ENCODE peak calls at places on chromosomes 6 and 20, in eight cellular contexts. K is foreskin fibroblast, B is fibroblast of pulmonary artery, Q is lower lobe of right lung, L is hepatocyte, S is breast epithelium, R is IMR-90, G is K562. H is an unnamed sample.
A peak's percentile ranks its signal among the peaks of the same experiment; 100 is the strongest.

GRCh38 chr6:104559435-104560202 is 300.1 kb downstream of the HACE1 start:
- DNase-seq in K (no peak), B (no peak), Q (no peak), L (no peak), S (no peak), R (no peak), G (no peak), H (no peak)

GRCh38 chr6:36724514-36725385 is 27.1 kb downstream of the RAB44 start:
- DNase-seq in K (peak; percentile 81), B (peak; percentile 78), Q (peak; percentile 77), L (peak; percentile 80), S (peak; percentile 50), R (peak; percentile 65), G (peak; percentile 80), H (peak; percentile 43)

GRCh38 chr6:158705386-158706126 is 55.7 kb downstream of the SYTL3 start:
- DNase-seq in K (no peak), B (no peak), Q (no peak), L (no peak), S (no peak), R (no peak), G (no peak), H (no peak)

GRCh38 chr6:18141805-18142590 is 12.9 kb downstream of the TPMT start:
- DNase-seq in K (no peak), B (no peak), Q (no peak), L (no peak), S (no peak), R (no peak), G (no peak), H (no peak)

GRCh38 chr6:154404791-154405400 is 48.3 kb upstream of the IPCEF1 start:
- DNase-seq in K (peak; percentile 74), B (peak; percentile 36), Q (no peak), L (no peak), S (no peak), R (peak; percentile 84), G (no peak), H (no peak)

GRCh38 chr6:153032255-153032882 is 29.9 kb upstream of the MTRF1L start:
- DNase-seq in K (peak; percentile 77), B (peak; percentile 87), Q (no peak), L (peak; percentile 30), S (no peak), R (peak; percentile 81), G (peak; percentile 30), H (no peak)

GRCh38 chr6:3707751-3708412 is 43.6 kb downstream of the PXDC1 start:
- DNase-seq in K (no peak), B (no peak), Q (no peak), L (no peak), S (no peak), R (no peak), G (no peak), H (no peak)

GRCh38 chr20:62832212-62832922 is 15.5 kb downstream of the COL9A3 start:
- DNase-seq in K (no peak), B (no peak), Q (peak; percentile 74), L (peak; percentile 15), S (peak; percentile 52), R (no peak), G (peak; percentile 62), H (peak; percentile 69)

GRCh38 chr6:102571236-102571908 is 1177.9 kb downstream of the GRIK2 start:
- DNase-seq in K (peak; percentile 4), B (no peak), Q (no peak), L (no peak), S (no peak), R (no peak), G (no peak), H (no peak)

GRCh38 chr6:154542747-154543146 is 32.3 kb upstream of the CNKSR3 start:
- DNase-seq in K (no peak), B (no peak), Q (no peak), L (no peak), S (no peak), R (no peak), G (no peak), H (no peak)

GRCh38 chr6:15689586-15690450 is 27.0 kb upstream of the DTNBP1 start:
- DNase-seq in K (peak; percentile 11), B (peak; percentile 36), Q (no peak), L (no peak), S (no peak), R (no peak), G (no peak), H (no peak)

GRCh38 chr20:51542894-51543788 is 622 bp upstream of the NFATC2 start:
- DNase-seq in K (no peak), B (no peak), Q (no peak), L (no peak), S (no peak), R (no peak), G (no peak), H (no peak)

GRCh38 chr6:112946051-112946450 is 598.9 kb downstream of the RFPL4B start:
- DNase-seq in K (peak; percentile 16), B (peak; percentile 67), Q (no peak), L (no peak), S (no peak), R (peak; percentile 40), G (no peak), H (no peak)

GRCh38 chr6:36039113-36039512 is 11.5 kb downstream of the MAPK14 start:
- DNase-seq in K (no peak), B (no peak), Q (no peak), L (no peak), S (no peak), R (no peak), G (no peak), H (no peak)

GRCh38 chr6:88513920-88514319 is 347.8 kb upstream of the CNR1 start:
- DNase-seq in K (no peak), B (no peak), Q (no peak), L (no peak), S (no peak), R (no peak), G (peak; percentile 7), H (no peak)
- TF ChIP-seq CTCF in K (no peak), B (no peak), Q (no peak), L (no peak), S (no peak), R (no peak), G (peak; percentile 30), H (no peak)

DNA sequence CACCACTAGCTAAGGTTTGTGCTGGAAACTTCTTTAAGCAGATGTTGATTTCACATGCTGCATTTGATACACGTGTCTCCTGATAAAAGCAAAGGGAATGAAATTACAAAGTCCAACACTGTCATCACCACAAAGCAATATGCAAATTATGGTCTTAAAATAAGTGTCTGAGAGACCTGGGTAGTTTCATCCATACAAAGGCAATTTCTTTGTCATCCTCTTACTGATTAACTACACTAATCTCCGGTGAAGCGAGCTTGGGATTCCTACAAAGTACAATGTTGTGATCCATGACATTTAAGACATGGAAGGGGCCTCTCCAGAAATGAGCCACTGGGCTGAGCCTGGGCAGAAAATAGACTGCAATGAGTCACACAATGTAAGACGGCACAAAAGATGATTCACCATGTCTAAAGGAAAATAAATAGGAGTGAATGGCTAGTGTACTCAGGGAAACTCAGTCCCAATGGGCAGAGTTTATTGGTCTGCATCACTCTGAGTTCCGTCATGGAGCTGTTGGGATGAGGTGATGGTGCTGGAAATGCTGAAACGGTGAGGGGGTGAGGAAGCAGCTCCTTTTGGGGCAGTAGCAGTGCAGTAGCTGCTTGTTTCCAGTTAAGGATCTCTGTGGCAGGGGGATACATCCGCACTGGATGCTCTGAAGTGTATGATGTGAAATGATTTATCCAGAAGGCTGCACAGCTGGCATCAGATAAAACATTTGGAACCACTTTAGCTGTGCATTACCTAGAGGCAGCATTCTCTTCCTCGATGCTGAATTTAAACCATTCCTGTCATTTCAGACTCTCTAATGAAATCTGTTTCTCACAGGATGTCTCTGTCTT is 103.3 kb downstream of the IBTK start:
- DNase-seq in K (peak; percentile 96), B (peak; percentile 92), Q (no peak), L (peak; percentile 81), S (no peak), R (peak; percentile 98), G (peak; percentile 6), H (no peak)
- H3K4me3 ChIP-seq in K (peak overlapping the region; percentile 21), B (no peak overlapping the region), Q (no peak overlapping the region), L (no peak overlapping the region), S (no peak overlapping the region), R (no peak overlapping the region), G (no peak overlapping the region), H (no peak overlapping the region)

GRCh38 chr6:44666324-44666723 is 278.8 kb downstream of the CDC5L start:
- DNase-seq in K (no peak), B (no peak), Q (no peak), L (no peak), S (no peak), R (no peak), G (no peak), H (no peak)

GRCh38 chr6:44668976-44669934 is 281.7 kb downstream of the CDC5L start:
- DNase-seq in K (no peak), B (no peak), Q (no peak), L (no peak), S (no peak), R (no peak), G (no peak), H (peak; percentile 70)

GRCh38 chr6:44668391-44668930 is 281.0 kb downstream of the CDC5L start:
- DNase-seq in K (no peak), B (no peak), Q (no peak), L (no peak), S (no peak), R (no peak), G (no peak), H (no peak)

GRCh38 chr6:44667226-44667625 is 279.7 kb downstream of the CDC5L start:
- DNase-seq in K (peak; percentile 82), B (peak; percentile 85), Q (no peak), L (no peak), S (no peak), R (peak; percentile 77), G (no peak), H (no peak)

DNA sequence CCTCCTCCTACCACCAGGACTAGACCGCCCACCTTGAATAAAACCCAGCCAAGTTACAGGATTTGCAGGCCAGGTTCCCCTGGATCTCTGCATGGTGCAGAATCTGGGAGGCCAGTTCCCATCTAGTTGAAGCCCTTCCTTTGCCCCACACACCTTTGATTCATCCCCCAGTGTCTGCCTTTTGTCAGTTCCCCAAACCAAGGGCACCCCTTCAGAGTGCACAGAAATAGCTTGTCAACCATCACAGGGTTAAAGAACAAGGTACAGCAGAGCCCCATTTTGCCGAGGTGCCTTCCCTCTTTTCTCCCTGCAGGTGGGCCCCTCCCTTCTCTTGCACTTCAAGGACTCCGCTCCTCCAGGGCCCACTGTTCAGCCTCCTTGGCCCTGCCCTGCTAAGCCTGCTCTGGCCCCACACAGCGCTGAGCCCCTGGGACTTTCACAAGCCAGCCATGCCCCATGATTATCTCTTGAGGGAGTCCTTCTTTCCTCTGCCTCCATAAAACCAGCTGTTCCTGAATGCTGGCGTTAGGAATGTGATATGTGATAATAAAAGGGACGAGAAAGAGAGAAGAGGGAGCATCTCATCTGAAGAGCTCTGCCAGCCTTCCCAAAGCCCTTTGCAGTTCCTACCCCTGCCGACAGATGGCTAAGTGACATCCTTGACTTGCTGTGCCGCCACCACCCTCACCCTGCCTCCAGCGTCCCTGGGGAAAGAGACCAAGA is 280.3 kb downstream of the CDC5L start:
- DNase-seq in K (peak; percentile 31), B (peak; percentile 21), Q (no peak), L (peak; percentile 41), S (no peak), R (no peak), G (peak; percentile 54), H (no peak)
- TF ChIP-seq CTCF in K (peak; percentile 48), B (peak; percentile 57), Q (peak; percentile 53), L (peak; percentile 36), S (no peak), R (peak; percentile 33), G (peak; percentile 69), H (peak; percentile 33)

GRCh38 chr20:25049261-25050060 is 8.5 kb downstream of the ACSS1 start:
- DNase-seq in K (no peak), B (no peak), Q (no peak), L (no peak), S (no peak), R (no peak), G (no peak), H (no peak)
- H3K4me3 ChIP-seq in K (no peak overlapping the region), B (no peak overlapping the region), Q (no peak overlapping the region), L (no peak overlapping the region), S (no peak overlapping the region), R (no peak overlapping the region), G (no peak overlapping the region), H (no peak overlapping the region)

GRCh38 chr6:90478789-90479602 is 107.9 kb downstream of the MAP3K7 start:
- DNase-seq in K (peak; percentile 97), B (peak; percentile 96), Q (peak; percentile 87), L (peak; percentile 95), S (peak; percentile 93), R (peak; percentile 95), G (peak; percentile 95), H (peak; percentile 34)
- TF ChIP-seq CTCF in K (peak; percentile 86), B (peak; percentile 86), Q (peak; percentile 94), L (peak; percentile 83), S (peak; percentile 88), R (peak; percentile 98), G (peak; percentile 95), H (peak; percentile 58)

H was measured in LNCaP clone FGC.